ENCODE peak calls at places on chromosomes 2 and 18, in five cellular contexts. P, X, Y, B and H are unnamed samples.

GRCh38 chr2:26474261-26474785 is 3.6 kb downstream of the OTOF start:
- DNase-seq in P (no peak), X (no peak), Y (no peak), B (no peak), H (no peak)

GRCh38 chr2:96618599-96619283 is 19.4 kb downstream of the KANSL3 start:
- DNase-seq in P (no peak), X (no peak), Y (no peak), B (no peak), H (no peak)

GRCh38 chr2:96203130-96204028 is 5.2 kb downstream of the STARD7 start:
- DNase-seq in P (no peak), X (no peak), Y (no peak), B (no peak), H (no peak)

GRCh38 chr2:200380833-200381542 is 74.5 kb downstream of the SPATS2L start:
- DNase-seq in P (peak; percentile 38), X (no peak), Y (no peak), B (no peak), H (no peak)

GRCh38 chr18:45399643-45400042 is 215.6 kb upstream of the SLC14A2 start:
- DNase-seq in P (no peak), X (no peak), Y (no peak), B (no peak), H (no peak)

GRCh38 chr18:8561123-8561905 is 47.9 kb upstream of the RAB12 start:
- DNase-seq in P (no peak), X (no peak), Y (no peak), B (no peak), H (no peak)

GRCh38 chr18:813405-814071 is 1.5 kb upstream of the YES1 start:
- DNase-seq in P (peak; percentile 53), X (no peak), Y (no peak), B (no peak), H (no peak)

GRCh38 chr18:52312321-52312720 is 27.7 kb upstream of the DCC start:
- DNase-seq in P (no peak), X (no peak), Y (no peak), B (no peak), H (no peak)

DNA sequence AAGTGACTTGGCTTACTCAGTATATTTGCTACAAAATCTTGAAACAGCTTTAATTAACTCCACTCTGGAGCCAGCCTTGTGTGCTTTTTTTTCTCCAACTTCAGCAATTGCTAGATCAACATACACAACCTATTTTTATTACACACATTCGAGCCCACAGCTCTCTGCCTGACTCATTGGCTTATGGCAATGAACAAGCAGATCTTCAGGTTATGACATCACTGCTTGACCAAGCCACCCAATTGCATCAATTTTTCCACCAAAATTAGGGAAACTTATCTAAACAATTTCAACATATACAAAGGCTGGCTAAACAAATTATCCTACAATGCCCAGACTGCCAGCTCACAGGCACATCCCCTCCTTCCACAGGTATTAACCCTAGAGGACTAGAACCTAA is 39.6 kb upstream of the PDK1 start:
- DNase-seq in P (no peak), X (no peak), Y (no peak), B (no peak), H (no peak)
- TF ChIP-seq FOXM1 in P (no peak), X (no peak), Y (no peak), B (no peak), H (no peak)

GRCh38 chr2:10544252-10544651 is 96.1 kb upstream of the ODC1 start:
- DNase-seq in P (no peak), X (no peak), Y (no peak), B (no peak), H (no peak)
- TF ChIP-seq FOXM1 in P (no peak), X (no peak), Y (no peak), B (no peak), H (no peak)

DNA sequence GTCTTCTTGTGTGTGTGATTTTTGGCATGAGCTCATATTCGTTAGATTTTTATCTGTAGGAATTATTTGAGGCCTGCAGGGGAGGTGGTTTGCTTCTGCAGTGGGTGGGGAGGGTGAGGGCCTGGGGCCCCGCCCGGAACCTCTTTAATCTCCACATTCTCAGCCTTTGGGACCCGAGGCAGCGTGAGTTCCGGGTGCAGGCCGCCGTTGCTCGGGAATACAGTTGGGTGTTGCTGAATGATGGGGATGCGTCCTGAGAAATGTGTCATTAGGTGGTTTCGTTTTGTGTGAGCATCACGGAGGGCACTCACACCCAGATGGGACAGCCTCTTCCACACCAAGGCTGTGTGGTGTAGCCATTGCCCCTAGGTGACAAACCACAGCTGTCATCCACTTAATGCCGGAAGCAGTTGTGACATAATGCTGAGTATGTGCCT is 13.7 kb upstream of the GAL3ST2 start:
- DNase-seq in P (peak; percentile 44), X (peak; percentile 21), Y (no peak), B (peak; percentile 45), H (no peak)
- TF ChIP-seq FOXM1 in P (no peak), X (no peak), Y (no peak), B (no peak), H (no peak)

GRCh38 chr18:36309436-36310391 is 12.2 kb downstream of the FHOD3 start:
- DNase-seq in P (peak; percentile 33), X (no peak), Y (no peak), B (peak; percentile 73), H (no peak)
- TF ChIP-seq FOXM1 in P (no peak), X (no peak), Y (no peak), B (peak; percentile 74), H (no peak)

GRCh38 chr2:107932986-107933385 is 53.3 kb upstream of the SLC5A7 start:
- DNase-seq in P (peak; percentile 3), X (no peak), Y (no peak), B (no peak), H (no peak)

GRCh38 chr2:107932483-107932882 is 53.8 kb upstream of the SLC5A7 start:
- DNase-seq in P (no peak), X (no peak), Y (no peak), B (no peak), H (no peak)

DNA sequence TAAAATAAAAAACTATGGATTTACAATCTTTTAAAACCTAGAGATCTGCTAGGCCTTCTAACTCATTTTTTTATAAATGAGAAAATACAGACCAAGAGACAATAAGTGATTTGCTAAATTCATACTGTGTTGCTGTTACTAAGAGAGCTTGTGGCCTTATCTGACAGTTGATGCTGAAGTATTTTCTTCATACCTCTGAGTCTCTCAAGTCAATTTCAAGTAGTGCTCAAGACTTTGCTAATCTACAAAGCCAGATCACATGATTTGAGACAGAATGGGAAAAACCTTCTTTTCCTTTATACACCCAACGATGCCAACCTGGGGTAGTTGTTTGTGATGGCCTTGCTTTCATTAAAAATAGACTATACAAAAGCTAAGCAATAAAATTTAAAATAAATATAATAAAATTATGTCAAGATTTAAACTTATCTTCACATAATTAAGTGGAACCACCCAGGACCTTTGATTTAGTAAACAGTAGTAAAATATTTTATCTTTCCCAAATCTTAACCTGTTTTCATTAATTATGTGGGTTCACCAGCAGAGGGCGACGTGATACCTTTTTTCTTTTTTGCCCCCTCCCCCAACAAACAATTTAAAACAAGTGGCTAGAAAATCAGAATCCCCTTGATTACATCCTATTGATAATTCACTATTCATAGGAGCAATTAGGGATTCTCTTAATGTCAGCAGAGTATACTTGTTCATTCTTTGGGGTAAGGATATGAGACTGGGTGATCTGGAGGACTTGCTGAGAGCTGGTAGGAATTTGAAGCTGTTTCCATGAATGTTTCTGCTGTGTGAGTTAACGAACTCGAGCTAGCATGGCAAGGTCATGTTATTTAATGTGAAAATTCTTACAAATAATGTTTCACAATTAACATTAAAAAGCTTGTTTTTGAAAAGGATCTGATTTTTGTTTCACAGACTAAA is 49.6 kb upstream of the SLC5A7 start:
- DNase-seq in P (peak; percentile 33), X (no peak), Y (peak; percentile 10), B (peak; percentile 25), H (no peak)
- TF ChIP-seq FOXM1 in P (no peak), X (no peak), Y (no peak), B (no peak), H (no peak)